ENCODE peak calls at places on chromosomes 11 and 22, in six cellular contexts. One of them, this sample, is unnamed.

GRCh38 chr11:106156290-106156937 is 79.0 kb downstream of the AASDHPPT start:
- DNase-seq in EH: peak
- DNase-seq in progenitor cell of endocrine pancreas: no peak
- DNase-seq in colonic mucosa: peak
- DNase-seq in epithelial cell of esophagus: peak
- DNase-seq in stimulated activated CD4-positive, alpha-beta T cell treated with anti-CD3 and anti-CD28 coated beads, Interleukin-1b, Interleukin-23, amount 100 ng/mL, for 1 hour: no peak
- DNase-seq in this sample: no peak

GRCh38 chr11:65013130-65013691 is 749 bp upstream of the ARL2 start:
- DNase-seq in progenitor cell of endocrine pancreas: peak
- DNase-seq in stimulated activated CD4-positive, alpha-beta T cell treated with anti-CD3 and anti-CD28 coated beads, Interleukin-1b, Interleukin-23, amount 100 ng/mL, for 1 hour: peak
- DNase-seq in epithelial cell of esophagus: peak
- DNase-seq in colonic mucosa: peak
- DNase-seq in EH: peak
- DNase-seq in this sample: peak

GRCh38 chr11:23134627-23135026 is 274.4 kb upstream of the CCDC179 start:
- DNase-seq in progenitor cell of endocrine pancreas: no peak
- DNase-seq in stimulated activated CD4-positive, alpha-beta T cell treated with anti-CD3 and anti-CD28 coated beads, Interleukin-1b, Interleukin-23, amount 100 ng/mL, for 1 hour: no peak
- DNase-seq in epithelial cell of esophagus: no peak
- DNase-seq in colonic mucosa: no peak
- DNase-seq in EH: no peak
- DNase-seq in this sample: no peak

GRCh38 chr11:64520013-64520412 is 71.0 kb upstream of the SLC22A12 start:
- DNase-seq in epithelial cell of esophagus: no peak
- DNase-seq in colonic mucosa: no peak
- DNase-seq in EH: no peak
- DNase-seq in stimulated activated CD4-positive, alpha-beta T cell treated with anti-CD3 and anti-CD28 coated beads, Interleukin-1b, Interleukin-23, amount 100 ng/mL, for 1 hour: no peak
- DNase-seq in progenitor cell of endocrine pancreas: no peak
- DNase-seq in this sample: no peak

GRCh38 chr11:5620606-5621521 is 3.9 kb upstream of the TRIM34 start:
- DNase-seq in progenitor cell of endocrine pancreas: no peak
- DNase-seq in colonic mucosa: peak
- DNase-seq in epithelial cell of esophagus: peak
- DNase-seq in EH: peak
- DNase-seq in stimulated activated CD4-positive, alpha-beta T cell treated with anti-CD3 and anti-CD28 coated beads, Interleukin-1b, Interleukin-23, amount 100 ng/mL, for 1 hour: no peak
- DNase-seq in this sample: peak

GRCh38 chr11:36509694-36510566 is at the start of gene TRAF6:
- DNase-seq in epithelial cell of esophagus: peak
- DNase-seq in colonic mucosa: peak
- DNase-seq in progenitor cell of endocrine pancreas: peak
- DNase-seq in stimulated activated CD4-positive, alpha-beta T cell treated with anti-CD3 and anti-CD28 coated beads, Interleukin-1b, Interleukin-23, amount 100 ng/mL, for 1 hour: peak
- DNase-seq in EH: peak
- DNase-seq in this sample: peak

GRCh38 chr22:28952857-28953256 is 69.5 kb downstream of the ZNRF3 start:
- DNase-seq in EH: peak
- DNase-seq in progenitor cell of endocrine pancreas: no peak
- DNase-seq in epithelial cell of esophagus: no peak
- DNase-seq in colonic mucosa: no peak
- DNase-seq in stimulated activated CD4-positive, alpha-beta T cell treated with anti-CD3 and anti-CD28 coated beads, Interleukin-1b, Interleukin-23, amount 100 ng/mL, for 1 hour: no peak
- DNase-seq in this sample: peak

GRCh38 chr11:129191649-129192048 is 476 bp downstream of the ARHGAP32 start:
- DNase-seq in epithelial cell of esophagus: peak
- DNase-seq in EH: no peak
- DNase-seq in colonic mucosa: peak
- DNase-seq in progenitor cell of endocrine pancreas: no peak
- DNase-seq in stimulated activated CD4-positive, alpha-beta T cell treated with anti-CD3 and anti-CD28 coated beads, Interleukin-1b, Interleukin-23, amount 100 ng/mL, for 1 hour: no peak
- DNase-seq in this sample: no peak

GRCh38 chr11:120977470-120977869 is 46.4 kb upstream of the TBCEL start:
- DNase-seq in progenitor cell of endocrine pancreas: no peak
- DNase-seq in stimulated activated CD4-positive, alpha-beta T cell treated with anti-CD3 and anti-CD28 coated beads, Interleukin-1b, Interleukin-23, amount 100 ng/mL, for 1 hour: no peak
- DNase-seq in colonic mucosa: no peak
- DNase-seq in epithelial cell of esophagus: peak
- DNase-seq in EH: peak
- DNase-seq in this sample: no peak

GRCh38 chr22:49364398-49364797 is 463.3 kb downstream of the BRD1 start:
- DNase-seq in stimulated activated CD4-positive, alpha-beta T cell treated with anti-CD3 and anti-CD28 coated beads, Interleukin-1b, Interleukin-23, amount 100 ng/mL, for 1 hour: no peak
- DNase-seq in epithelial cell of esophagus: no peak
- DNase-seq in colonic mucosa: peak
- DNase-seq in EH: no peak
- DNase-seq in progenitor cell of endocrine pancreas: no peak
- DNase-seq in this sample: peak

GRCh38 chr22:17100621-17101020 is 15.8 kb downstream of the IL17RA start:
- DNase-seq in EH: no peak
- DNase-seq in epithelial cell of esophagus: no peak
- DNase-seq in stimulated activated CD4-positive, alpha-beta T cell treated with anti-CD3 and anti-CD28 coated beads, Interleukin-1b, Interleukin-23, amount 100 ng/mL, for 1 hour: no peak
- DNase-seq in colonic mucosa: no peak
- DNase-seq in progenitor cell of endocrine pancreas: no peak
- DNase-seq in this sample: no peak

GRCh38 chr11:15118431-15118830 is 3.7 kb downstream of the INSC start:
- DNase-seq in colonic mucosa: no peak
- DNase-seq in epithelial cell of esophagus: peak
- DNase-seq in progenitor cell of endocrine pancreas: no peak
- DNase-seq in EH: no peak
- DNase-seq in stimulated activated CD4-positive, alpha-beta T cell treated with anti-CD3 and anti-CD28 coated beads, Interleukin-1b, Interleukin-23, amount 100 ng/mL, for 1 hour: no peak
- DNase-seq in this sample: no peak

GRCh38 chr11:6152126-6152525 is 18.0 kb downstream of the OR52B2 start:
- DNase-seq in colonic mucosa: no peak
- DNase-seq in epithelial cell of esophagus: no peak
- DNase-seq in EH: no peak
- DNase-seq in progenitor cell of endocrine pancreas: no peak
- DNase-seq in stimulated activated CD4-positive, alpha-beta T cell treated with anti-CD3 and anti-CD28 coated beads, Interleukin-1b, Interleukin-23, amount 100 ng/mL, for 1 hour: no peak
- DNase-seq in this sample: no peak